ENCODE peak calls at places on chromosomes 12 and 14, in nine cellular contexts. P is endothelial cell of umbilical vein; H is CD4-positive, alpha-beta T cell; K is endothelial cell; I is AG04449; S is lung; A is Peyer's patch; C is AG10803; W is heart right ventricle. U is an unnamed sample.

GRCh38 chr14:20760950-20761349 is 7.3 kb upstream of the EDDM3B start:
- DNase-seq in P (no peak), H (no peak), K (no peak), I (no peak), S (no peak), A (no peak), C (no peak), W (no peak), U (no peak)

GRCh38 chr12:96803969-96804368 is 103.1 kb upstream of the NEDD1 start:
- DNase-seq in P (no peak), H (no peak), K (no peak), I (no peak), S (no peak), A (no peak), C (no peak), W (no peak), U (no peak)

GRCh38 chr14:77151918-77152588 is 10.5 kb upstream of the ZDHHC22 start:
- DNase-seq in P (peak), H (no peak), K (no peak), I (no peak), S (no peak), A (no peak), C (peak), W (no peak), U (no peak)

GRCh38 chr12:68231229-68231628 is 5.6 kb upstream of the IL26 start:
- DNase-seq in P (no peak), H (no peak), K (no peak), I (no peak), S (no peak), A (no peak), C (no peak), W (no peak), U (no peak)

GRCh38 chr14:23114669-23115491 is 4.2 kb downstream of the CEBPE start:
- DNase-seq in P (peak), H (no peak), K (no peak), I (peak), S (peak), A (no peak), C (peak), W (no peak), U (no peak)

GRCh38 chr12:63919758-63920157 is 75.3 kb downstream of the SRGAP1 start:
- DNase-seq in P (peak), H (no peak), K (no peak), I (no peak), S (no peak), A (no peak), C (peak), W (no peak), U (no peak)

GRCh38 chr14:89912667-89913211 is 41.8 kb downstream of the EFCAB11 start:
- DNase-seq in P (peak), H (no peak), K (no peak), I (peak), S (no peak), A (no peak), C (peak), W (peak), U (no peak)

GRCh38 chr14:36091096-36091495 is 85.4 kb downstream of the PTCSC3 start:
- DNase-seq in P (no peak), H (no peak), K (no peak), I (peak), S (peak), A (no peak), C (peak), W (no peak), U (no peak)

GRCh38 chr12:19826988-19827550 is 387.8 kb downstream of the AEBP2 start:
- DNase-seq in P (no peak), H (no peak), K (no peak), I (no peak), S (no peak), A (no peak), C (no peak), W (no peak), U (no peak)

GRCh38 chr12:113418213-113418879 is 3.8 kb upstream of the SDSL start:
- DNase-seq in P (no peak), H (no peak), K (no peak), I (no peak), S (peak), A (no peak), C (peak), W (peak), U (no peak)

GRCh38 chr14:104692939-104693315 is 3.5 kb downstream of the INF2 start:
- DNase-seq in P (no peak), H (no peak), K (no peak), I (no peak), S (no peak), A (no peak), C (no peak), W (no peak), U (no peak)

GRCh38 chr12:96878704-96879103 is 28.4 kb upstream of the NEDD1 start:
- DNase-seq in P (no peak), H (no peak), K (no peak), I (peak), S (no peak), A (no peak), C (peak), W (no peak), U (no peak)

GRCh38 chr14:101761881-101762529 is 496 bp downstream of the PPP2R5C start:
- DNase-seq in P (peak), H (peak), K (peak), I (no peak), S (no peak), A (peak), C (no peak), W (no peak), U (no peak)

GRCh38 chr12:81627336-81628189 is 131.6 kb downstream of the PPFIA2 start:
- DNase-seq in P (peak), H (no peak), K (peak), I (no peak), S (no peak), A (no peak), C (peak), W (no peak), U (no peak)

GRCh38 chr12:124385219-124385969 is 90.5 kb downstream of the RFLNA start:
- DNase-seq in P (no peak), H (no peak), K (no peak), I (no peak), S (no peak), A (no peak), C (peak), W (no peak), U (no peak)

GRCh38 chr14:93838253-93838652 is 50.0 kb upstream of the PRIMA1 start:
- DNase-seq in P (no peak), H (no peak), K (no peak), I (no peak), S (no peak), A (no peak), C (no peak), W (no peak), U (no peak)

GRCh38 chr14:41423503-41423902 is 183.2 kb upstream of the LRFN5 start:
- DNase-seq in P (no peak), H (no peak), K (no peak), I (no peak), S (no peak), A (no peak), C (no peak), W (no peak), U (no peak)

GRCh38 chr14:36373982-36374673 is 53.7 kb upstream of the MBIP start:
- DNase-seq in P (peak), H (peak), K (peak), I (peak), S (peak), A (peak), C (peak), W (peak), U (peak)

GRCh38 chr14:77305696-77306095 is 15.0 kb downstream of the POMT2 start:
- DNase-seq in P (no peak), H (no peak), K (no peak), I (no peak), S (no peak), A (no peak), C (no peak), W (no peak), U (no peak)

GRCh38 chr12:2291182-2291832 is 238.5 kb downstream of the CACNA1C start:
- DNase-seq in P (peak), H (no peak), K (peak), I (no peak), S (no peak), A (no peak), C (no peak), W (no peak), U (no peak)

GRCh38 chr12:113555226-113555625 is 83.6 kb upstream of the LHX5 start:
- DNase-seq in P (no peak), H (no peak), K (no peak), I (no peak), S (no peak), A (no peak), C (peak), W (no peak), U (no peak)

GRCh38 chr14:40685764-40686163 is 920.9 kb upstream of the LRFN5 start:
- DNase-seq in P (no peak), H (no peak), K (no peak), I (no peak), S (no peak), A (no peak), C (no peak), W (no peak), U (no peak)

GRCh38 chr14:21211509-21211908 is 55.6 kb upstream of the OR5AU1 start:
- DNase-seq in P (no peak), H (no peak), K (no peak), I (no peak), S (no peak), A (no peak), C (no peak), W (no peak), U (no peak)

GRCh38 chr12:32718926-32719325 is 36.8 kb downstream of the YARS2 start:
- DNase-seq in P (no peak), H (no peak), K (no peak), I (no peak), S (no peak), A (no peak), C (no peak), W (no peak), U (no peak)

GRCh38 chr14:48944802-48945201 is 641.4 kb downstream of the RPS29 start:
- DNase-seq in P (no peak), H (no peak), K (no peak), I (no peak), S (no peak), A (no peak), C (no peak), W (no peak), U (no peak)

GRCh38 chr12:124485371-124485770 is 82.0 kb downstream of the NCOR2 start:
- DNase-seq in P (no peak), H (no peak), K (no peak), I (no peak), S (no peak), A (no peak), C (no peak), W (no peak), U (no peak)

GRCh38 chr12:121468451-121468850 is 68.5 kb downstream of the RNF34 start:
- DNase-seq in P (no peak), H (no peak), K (no peak), I (no peak), S (no peak), A (no peak), C (peak), W (no peak), U (no peak)

GRCh38 chr14:101947577-101947903 is 16.8 kb upstream of the DYNC1H1 start:
- DNase-seq in P (no peak), H (no peak), K (no peak), I (no peak), S (no peak), A (no peak), C (no peak), W (no peak), U (no peak)

GRCh38 chr14:61080591-61081010 is 99.6 kb downstream of the SLC38A6 start:
- DNase-seq in P (no peak), H (no peak), K (no peak), I (peak), S (no peak), A (peak), C (peak), W (no peak), U (no peak)

GRCh38 chr12:868722-869121 is 80.8 kb downstream of the RAD52 start:
- DNase-seq in P (no peak), H (no peak), K (no peak), I (no peak), S (no peak), A (no peak), C (no peak), W (no peak), U (no peak)
- TF ChIP-seq CTCF in P (no peak), H (no peak), K (no peak), I (peak), S (no peak), A (no peak), C (no peak), W (no peak), U (no peak)

GRCh38 chr12:57715786-57716185 is 21.9 kb downstream of the OS9 start:
- DNase-seq in P (no peak), H (no peak), K (no peak), I (no peak), S (no peak), A (no peak), C (no peak), W (no peak), U (no peak)
- TF ChIP-seq CTCF in P (no peak), H (no peak), K (no peak), I (no peak), S (no peak), A (no peak), C (no peak), W (no peak), U (no peak)

DNA sequence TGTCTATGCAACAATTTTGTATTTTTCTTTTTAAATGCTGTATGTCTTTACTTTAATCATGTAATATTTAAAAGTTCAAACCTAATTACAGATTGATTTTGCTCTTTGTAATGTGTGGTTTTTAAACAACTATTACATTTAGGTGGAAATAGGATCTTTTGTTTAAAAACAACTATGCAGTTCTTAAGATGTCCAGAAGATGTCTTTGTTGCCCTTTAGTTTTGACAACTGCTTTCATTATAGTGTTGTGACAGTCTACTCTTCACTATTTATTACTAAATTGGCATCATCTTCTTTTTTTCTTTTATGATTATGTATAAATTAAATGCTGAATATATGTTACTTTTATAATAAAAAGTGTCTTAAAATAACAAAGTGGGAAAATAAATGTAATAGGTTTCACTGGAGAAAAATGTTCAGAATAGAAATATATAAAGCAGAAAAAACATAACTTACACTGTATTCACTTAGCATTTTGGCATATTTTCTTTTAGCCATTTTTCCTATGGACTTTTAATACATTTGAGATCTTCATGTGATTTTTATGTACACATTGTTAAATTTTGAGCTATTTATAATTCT is 27.1 kb upstream of the PCNX4 start:
- DNase-seq in P (peak), H (no peak), K (no peak), I (no peak), S (no peak), A (no peak), C (peak), W (no peak), U (no peak)
- TF ChIP-seq CTCF in P (peak), H (peak), K (peak), I (peak), S (peak), A (no peak), C (peak), W (peak), U (peak)

GRCh38 chr14:88075298-88075981 is 70.5 kb downstream of the GPR65 start:
- DNase-seq in P (no peak), H (no peak), K (no peak), I (no peak), S (no peak), A (no peak), C (no peak), W (no peak), U (no peak)

GRCh38 chr14:88079624-88080023 is 74.7 kb downstream of the GPR65 start:
- DNase-seq in P (no peak), H (no peak), K (no peak), I (no peak), S (no peak), A (no peak), C (no peak), W (no peak), U (no peak)

GRCh38 chr14:88078525-88078924 is 73.6 kb downstream of the GPR65 start:
- DNase-seq in P (no peak), H (no peak), K (no peak), I (no peak), S (no peak), A (no peak), C (no peak), W (no peak), U (no peak)
- TF ChIP-seq CTCF in P (no peak), H (no peak), K (no peak), I (no peak), S (no peak), A (no peak), C (no peak), W (no peak), U (no peak)

DNA sequence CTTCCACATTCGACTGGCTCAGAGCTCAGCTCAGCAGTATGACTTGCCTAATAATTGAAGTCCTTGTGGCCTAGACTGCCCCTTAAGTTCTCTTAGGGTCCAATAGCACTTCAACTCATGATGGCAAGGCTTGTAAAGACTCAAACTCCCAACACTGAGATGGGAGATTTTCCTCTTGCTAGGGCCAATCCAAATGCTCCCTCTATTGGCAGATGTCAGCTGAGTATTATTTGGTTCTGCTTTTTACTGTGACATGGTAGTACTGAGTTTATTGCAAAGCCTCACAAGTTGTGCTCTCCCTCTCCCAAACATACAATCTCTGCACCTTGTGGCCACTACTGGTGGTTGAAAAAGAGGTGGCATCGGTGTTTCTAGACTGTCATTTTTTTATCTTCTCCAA is 164.2 kb downstream of the ALG10 start:
- DNase-seq in P (no peak), H (no peak), K (no peak), I (no peak), S (no peak), A (no peak), C (no peak), W (no peak), U (no peak)
- TF ChIP-seq CTCF in P (no peak), H (no peak), K (no peak), I (no peak), S (no peak), A (no peak), C (no peak), W (no peak), U (no peak)

DNA sequence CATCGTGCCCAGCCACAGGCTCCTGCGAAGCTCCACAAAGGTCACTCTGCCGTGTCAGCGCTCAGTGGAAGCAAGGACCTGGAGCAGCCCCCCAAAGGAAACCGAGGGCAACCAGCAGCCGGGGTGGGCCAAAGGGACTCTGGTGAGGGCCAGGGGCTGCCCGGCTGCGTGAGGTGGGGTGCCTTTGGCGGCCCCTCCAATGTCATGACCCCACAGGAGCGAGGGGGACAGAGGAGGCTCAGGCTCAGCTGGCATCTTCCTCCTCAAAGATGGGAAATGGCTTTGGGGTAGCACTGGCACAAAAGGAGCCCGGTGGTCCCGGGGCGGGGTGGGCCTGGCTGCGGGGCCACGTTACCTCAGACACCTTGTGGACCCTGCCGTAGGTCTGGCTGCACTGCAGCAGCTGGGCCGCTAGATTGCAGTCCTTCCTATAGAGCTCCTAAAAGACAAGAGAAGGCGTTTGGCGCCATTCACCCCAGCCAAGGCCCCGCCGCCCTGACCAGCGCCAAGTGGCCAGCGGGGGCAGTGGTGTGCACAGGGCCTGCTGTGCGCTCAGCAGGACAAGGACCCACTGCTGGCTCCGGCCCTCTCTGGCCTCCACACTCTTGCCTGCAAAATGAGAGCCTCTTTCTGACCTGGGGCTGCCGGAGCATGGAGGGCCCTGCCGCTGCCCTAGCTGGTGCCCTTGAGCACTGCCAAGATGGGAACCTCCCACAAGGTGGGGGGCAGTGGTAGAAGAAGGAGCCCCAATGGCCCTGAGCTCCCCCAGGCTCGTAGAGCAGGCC is 46.9 kb downstream of the BEGAIN start:
- DNase-seq in P (no peak), H (no peak), K (peak), I (no peak), S (no peak), A (no peak), C (no peak), W (no peak), U (no peak)
- TF ChIP-seq CTCF in P (peak), H (no peak), K (peak), I (peak), S (no peak), A (no peak), C (no peak), W (no peak), U (no peak)

DNA sequence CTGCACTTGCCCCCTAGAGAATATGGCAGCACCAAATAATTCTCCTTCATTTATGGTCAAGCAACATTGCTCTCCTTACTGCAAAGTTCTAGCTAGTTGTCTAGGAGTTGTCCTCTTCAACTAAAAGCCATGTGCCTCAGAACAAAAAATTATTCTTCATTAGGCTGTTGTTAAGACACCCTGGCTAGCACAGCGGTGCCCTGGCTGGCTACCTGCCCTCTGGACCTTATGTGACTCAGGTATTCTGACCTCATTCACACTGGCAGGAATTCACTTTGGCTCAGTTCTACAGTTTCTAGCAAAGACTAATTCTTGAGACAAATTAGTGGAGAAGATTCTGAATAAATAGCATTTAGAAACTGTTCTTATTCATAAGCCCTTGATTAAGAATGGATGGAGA is 224.4 kb upstream of the KRR1 start:
- DNase-seq in P (no peak), H (no peak), K (no peak), I (no peak), S (no peak), A (no peak), C (no peak), W (no peak), U (no peak)
- TF ChIP-seq CTCF in P (no peak), H (no peak), K (no peak), I (no peak), S (no peak), A (no peak), C (no peak), W (no peak), U (no peak)

DNA sequence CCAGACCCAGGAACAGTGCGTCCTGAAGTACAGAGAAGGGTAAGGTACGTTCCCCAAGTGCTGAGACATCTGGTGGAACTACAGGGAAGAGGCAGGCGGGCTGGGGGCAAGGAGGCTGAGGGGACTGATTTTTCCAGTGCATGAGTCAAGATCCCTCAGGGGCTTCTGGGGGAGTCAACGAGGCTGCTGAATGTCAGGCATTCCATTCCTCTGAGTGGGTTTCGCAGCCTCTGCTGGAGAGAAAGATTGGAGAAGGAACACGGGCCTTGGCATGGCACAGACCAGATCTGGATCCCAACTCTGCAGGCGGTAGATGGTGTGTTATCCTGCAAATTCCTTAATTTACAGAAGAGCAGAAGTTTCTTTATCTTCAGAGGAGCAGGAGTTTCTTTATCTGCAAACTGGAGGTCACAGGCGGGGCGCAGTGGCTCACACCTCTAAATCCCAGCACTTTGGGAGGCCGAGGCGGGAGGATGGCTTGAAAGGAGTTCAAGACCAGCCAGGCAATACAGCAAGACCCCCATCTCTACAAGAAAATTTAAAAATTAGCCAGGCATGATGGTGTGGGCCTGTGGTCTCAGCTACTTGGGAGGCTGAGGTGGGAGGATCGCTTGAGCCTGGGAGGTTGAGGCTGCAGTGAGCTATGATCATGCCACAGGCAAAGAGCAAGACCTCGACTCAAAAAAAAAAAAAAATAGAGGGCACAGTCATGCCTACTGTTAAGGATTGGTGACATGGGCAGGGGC is 132.6 kb upstream of the MAP1LC3B2 start:
- DNase-seq in P (peak), H (no peak), K (peak), I (peak), S (peak), A (no peak), C (peak), W (peak), U (peak)
- TF ChIP-seq CTCF in P (no peak), H (no peak), K (no peak), I (peak), S (no peak), A (no peak), C (peak), W (no peak), U (no peak)

U was measured in mesothelial cell of epicardium.